ENCODE peak calls at places on chromosomes 16 and 17, in five cellular contexts. K is body of pancreas, P is cardiac muscle cell, Z is transverse colon, C is PC-9. U is an unnamed sample.

GRCh38 chr16:15542734-15543347 is 100.1 kb downstream of the MARF1 start:
- DNase-seq in K (no peak), P (no peak), Z (no peak), C (no peak), U (no peak)

GRCh38 chr17:35597604-35598003 is 10.5 kb downstream of the AP2B1 start:
- DNase-seq in K (no peak), P (no peak), Z (no peak), C (no peak), U (no peak)

GRCh38 chr16:51821527-51821926 is 670.5 kb upstream of the SALL1 start:
- DNase-seq in K (no peak), P (no peak), Z (no peak), C (no peak), U (no peak)

GRCh38 chr17:29163563-29163962 is 16.6 kb downstream of the MYO18A start:
- DNase-seq in K (no peak), P (no peak), Z (no peak), C (no peak), U (peak)

GRCh38 chr16:590165-590874 is 454 bp downstream of the RAB40C start:
- DNase-seq in K (no peak), P (peak), Z (no peak), C (no peak), U (peak)

GRCh38 chr17:48571826-48572417 is 6.2 kb downstream of the HOXB4 start:
- DNase-seq in K (no peak), P (no peak), Z (no peak), C (no peak), U (no peak)

GRCh38 chr16:67708368-67708771 is 10.7 kb downstream of the GFOD2 start:
- DNase-seq in K (no peak), P (no peak), Z (no peak), C (no peak), U (peak)

GRCh38 chr17:82552580-82552979 is 33.0 kb downstream of the FOXK2 start:
- DNase-seq in K (no peak), P (no peak), Z (no peak), C (no peak), U (no peak)

GRCh38 chr16:70765491-70765890 is 35.5 kb downstream of the VAC14 start:
- DNase-seq in K (no peak), P (no peak), Z (no peak), C (no peak), U (no peak)

GRCh38 chr16:72474511-72475123 is 302.7 kb upstream of the PMFBP1 start:
- DNase-seq in K (no peak), P (no peak), Z (no peak), C (peak), U (no peak)

GRCh38 chr17:40956401-40957254 is 10.1 kb downstream of the KRT39 start:
- DNase-seq in K (no peak), P (no peak), Z (no peak), C (peak), U (no peak)

GRCh38 chr16:76292218-76292617 is 15.0 kb downstream of the CNTNAP4 start:
- DNase-seq in K (no peak), P (no peak), Z (no peak), C (no peak), U (no peak)

GRCh38 chr17:45791041-45791582 is 7.0 kb downstream of the CRHR1 start:
- DNase-seq in K (no peak), P (no peak), Z (no peak), C (no peak), U (no peak)

GRCh38 chr16:12959072-12959471 is 57.7 kb downstream of the SHISA9 start:
- DNase-seq in K (no peak), P (no peak), Z (no peak), C (no peak), U (no peak)
- H3K27ac ChIP-seq in K (peak), P (no peak), Z (no peak), C (no peak), U (no peak)

DNA sequence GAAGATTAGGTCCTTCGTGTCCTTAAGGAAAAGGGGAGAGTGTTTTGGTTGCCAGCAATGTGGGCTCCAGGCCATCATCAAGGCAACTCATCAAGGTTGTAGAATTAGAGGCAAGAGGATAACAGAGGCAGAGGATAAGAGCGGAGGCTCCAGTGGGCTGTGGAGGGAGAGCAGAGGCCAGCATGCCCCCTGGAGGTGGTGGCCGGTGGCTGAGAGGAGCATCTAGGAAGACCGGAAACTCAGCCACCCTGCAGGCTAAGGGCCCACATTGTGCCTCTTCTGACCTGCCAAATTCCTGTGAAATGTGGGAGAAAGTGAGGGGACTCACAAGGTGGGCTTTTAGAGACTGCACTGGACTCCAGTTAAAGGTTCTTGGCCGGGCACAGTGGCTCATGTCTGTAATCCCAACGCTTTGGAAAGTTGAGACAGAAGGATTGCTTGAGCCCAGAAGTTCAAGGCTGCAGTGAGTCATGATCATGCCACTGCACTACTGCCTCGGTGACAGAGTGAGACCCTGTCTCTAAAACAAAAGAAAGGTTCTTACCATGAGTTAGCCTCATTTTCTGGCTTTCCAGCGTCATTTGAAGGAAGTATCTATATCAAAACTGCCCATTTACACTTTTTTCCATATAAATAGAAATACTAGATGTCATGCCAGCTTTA is 62.7 kb upstream of the ADORA2B start:
- DNase-seq in K (no peak), P (no peak), Z (no peak), C (no peak), U (peak)
- TF ChIP-seq CTCF in K (no peak), P (peak), Z (no peak), C (no peak), U (no peak)

DNA sequence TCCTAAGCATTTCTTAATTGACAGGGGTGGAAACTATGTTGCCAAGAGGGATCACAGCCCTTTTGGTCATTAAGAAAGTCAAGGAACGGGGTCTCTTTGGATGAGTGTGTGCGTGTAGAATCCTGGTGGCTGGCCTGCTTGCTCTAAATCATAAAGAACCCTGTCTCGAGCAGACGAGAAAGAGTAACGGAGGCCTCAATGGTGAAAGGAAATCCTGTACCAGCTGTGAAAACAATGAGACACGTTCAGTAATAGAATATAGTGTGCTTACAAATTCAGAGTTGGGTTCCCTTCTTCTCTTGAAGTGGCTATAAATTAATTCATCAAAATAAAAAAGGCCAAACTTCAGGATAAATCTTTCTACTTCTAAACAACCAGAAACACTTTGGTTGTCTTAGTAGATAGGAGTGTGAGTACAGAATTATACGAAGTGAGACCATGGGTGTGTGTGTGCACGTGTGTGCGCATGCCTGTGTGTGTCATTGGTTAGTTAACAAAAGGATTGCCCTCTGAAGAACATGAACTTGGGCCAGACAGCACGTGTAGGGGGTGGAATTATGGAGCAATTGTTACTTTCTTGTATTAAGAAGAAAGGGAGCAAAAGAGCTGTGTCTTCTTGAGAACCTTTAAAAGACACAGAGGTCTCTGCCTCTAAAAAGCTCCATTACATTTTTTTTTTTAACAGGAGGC is 48.5 kb downstream of the WWOX start:
- DNase-seq in K (no peak), P (no peak), Z (no peak), C (no peak), U (no peak)
- H3K27ac ChIP-seq in K (no peak), P (no peak), Z (no peak), C (no peak), U (no peak)

GRCh38 chr16:57519796-57520360 is 16.5 kb downstream of the CCDC102A start:
- DNase-seq in K (peak), P (peak), Z (peak), C (no peak), U (peak)
- TF ChIP-seq CTCF in K (peak), P (peak), Z (peak), C (peak), U (peak)

U was measured in adrenal gland.